ENCODE peak calls at places on chromosomes 13 and 19, in five cellular contexts. One of them, this sample, is unnamed.

GRCh38 chr13:111129465-111130110 is 14.5 kb downstream of the ARHGEF7 start:
- DNase-seq in HepG2: no peak
- DNase-seq in ascending aorta: no peak
- DNase-seq in Peyer's patch: no peak
- DNase-seq in GM06990: peak
- DNase-seq in this sample: peak

GRCh38 chr13:108961542-108962125 is 332.2 kb downstream of the MYO16 start:
- DNase-seq in ascending aorta: no peak
- DNase-seq in Peyer's patch: no peak
- DNase-seq in GM06990: peak
- DNase-seq in HepG2: peak
- DNase-seq in this sample: peak

GRCh38 chr19:51292971-51293370 is 18.5 kb upstream of the IGLON5 start:
- DNase-seq in ascending aorta: no peak
- DNase-seq in Peyer's patch: no peak
- DNase-seq in HepG2: no peak
- DNase-seq in GM06990: no peak
- DNase-seq in this sample: no peak

GRCh38 chr19:15810335-15810734 is 5.1 kb downstream of the OR10H1 start:
- DNase-seq in Peyer's patch: no peak
- DNase-seq in HepG2: peak
- DNase-seq in GM06990: no peak
- DNase-seq in ascending aorta: no peak
- DNase-seq in this sample: peak

GRCh38 chr19:49890349-49891311 is 6.1 kb downstream of the IL4I1 start:
- DNase-seq in ascending aorta: no peak
- DNase-seq in HepG2: no peak
- DNase-seq in Peyer's patch: peak
- DNase-seq in GM06990: peak
- DNase-seq in this sample: peak

GRCh38 chr19:33472696-33473624 is 48.6 kb downstream of the PEPD start:
- DNase-seq in HepG2: no peak
- DNase-seq in Peyer's patch: no peak
- DNase-seq in ascending aorta: no peak
- DNase-seq in GM06990: no peak
- DNase-seq in this sample: no peak

GRCh38 chr13:30766957-30767603 is 31.7 kb downstream of the ALOX5AP start:
- DNase-seq in GM06990: peak
- DNase-seq in Peyer's patch: no peak
- DNase-seq in HepG2: no peak
- DNase-seq in ascending aorta: no peak
- DNase-seq in this sample: peak

GRCh38 chr13:108629353-108629752 is at the start of gene MYO16:
- DNase-seq in GM06990: no peak
- DNase-seq in Peyer's patch: no peak
- DNase-seq in HepG2: no peak
- DNase-seq in ascending aorta: no peak
- DNase-seq in this sample: no peak

GRCh38 chr19:14561832-14562351 is 10.0 kb downstream of the NDUFB7 start:
- DNase-seq in ascending aorta: peak
- DNase-seq in Peyer's patch: no peak
- DNase-seq in GM06990: peak
- DNase-seq in HepG2: no peak
- DNase-seq in this sample: peak

GRCh38 chr19:35291916-35292315 is at the start of gene MAG:
- DNase-seq in Peyer's patch: no peak
- DNase-seq in HepG2: no peak
- DNase-seq in GM06990: no peak
- DNase-seq in ascending aorta: no peak
- DNase-seq in this sample: no peak

GRCh38 chr13:30659980-30660379 is 42.3 kb downstream of the USPL1 start:
- DNase-seq in HepG2: no peak
- DNase-seq in Peyer's patch: no peak
- DNase-seq in GM06990: no peak
- DNase-seq in ascending aorta: no peak
- DNase-seq in this sample: no peak

GRCh38 chr19:49801966-49802661 is 11.0 kb downstream of the FUZ start:
- DNase-seq in ascending aorta: peak
- DNase-seq in Peyer's patch: peak
- DNase-seq in HepG2: no peak
- DNase-seq in GM06990: no peak
- DNase-seq in this sample: no peak

GRCh38 chr19:5696196-5697021 is 6.3 kb downstream of the RPL36 start:
- DNase-seq in HepG2: no peak
- DNase-seq in GM06990: no peak
- DNase-seq in Peyer's patch: no peak
- DNase-seq in ascending aorta: no peak
- DNase-seq in this sample: peak

GRCh38 chr13:25874907-25875306 is 176.9 kb downstream of the SHISA2 start:
- DNase-seq in Peyer's patch: no peak
- DNase-seq in GM06990: no peak
- DNase-seq in ascending aorta: no peak
- DNase-seq in HepG2: no peak
- DNase-seq in this sample: no peak

GRCh38 chr13:42258747-42259146 is 13.2 kb upstream of the AKAP11 start:
- DNase-seq in ascending aorta: no peak
- DNase-seq in Peyer's patch: no peak
- DNase-seq in HepG2: no peak
- DNase-seq in GM06990: no peak
- DNase-seq in this sample: no peak

GRCh38 chr19:47113446-47114348 is at the start of gene ZC3H4:
- DNase-seq in HepG2: peak
- DNase-seq in Peyer's patch: peak
- DNase-seq in ascending aorta: peak
- DNase-seq in GM06990: peak
- DNase-seq in this sample: peak

GRCh38 chr19:16457195-16457953 is 14.4 kb downstream of the EPS15L1 start:
- DNase-seq in ascending aorta: peak
- DNase-seq in HepG2: peak
- DNase-seq in Peyer's patch: no peak
- DNase-seq in GM06990: peak
- DNase-seq in this sample: peak

GRCh38 chr19:52673014-52673413 is 34.9 kb upstream of the ZNF83 start:
- DNase-seq in Peyer's patch: no peak
- DNase-seq in ascending aorta: no peak
- DNase-seq in GM06990: no peak
- DNase-seq in HepG2: no peak
- DNase-seq in this sample: no peak

GRCh38 chr19:56253737-56254136 is 18.8 kb upstream of the EDDM13 start:
- DNase-seq in ascending aorta: no peak
- DNase-seq in GM06990: peak
- DNase-seq in HepG2: peak
- DNase-seq in Peyer's patch: no peak
- DNase-seq in this sample: peak

GRCh38 chr13:29907670-29908069 is 57.3 kb upstream of the UBL3 start:
- DNase-seq in HepG2: no peak
- DNase-seq in GM06990: no peak
- DNase-seq in ascending aorta: no peak
- DNase-seq in Peyer's patch: no peak
- DNase-seq in this sample: peak

GRCh38 chr19:7861619-7862412 is 12.4 kb downstream of the PRR36 start:
- DNase-seq in GM06990: no peak
- DNase-seq in ascending aorta: no peak
- DNase-seq in Peyer's patch: peak
- DNase-seq in HepG2: no peak
- DNase-seq in this sample: no peak
- TF ChIP-seq CTCF in GM06990: peak
- TF ChIP-seq CTCF in ascending aorta: no peak
- TF ChIP-seq CTCF in Peyer's patch: no peak
- TF ChIP-seq CTCF in HepG2: peak
- TF ChIP-seq CTCF in this sample: peak

GRCh38 chr13:50670272-50670671 is 173.2 kb downstream of the DLEU7 start:
- DNase-seq in Peyer's patch: no peak
- DNase-seq in GM06990: no peak
- DNase-seq in HepG2: no peak
- DNase-seq in ascending aorta: no peak
- DNase-seq in this sample: no peak

GRCh38 chr13:50672025-50672424 is 171.5 kb downstream of the DLEU7 start:
- DNase-seq in ascending aorta: no peak
- DNase-seq in Peyer's patch: no peak
- DNase-seq in GM06990: no peak
- DNase-seq in HepG2: peak
- DNase-seq in this sample: no peak

GRCh38 chr13:50670847-50671542 is 172.5 kb downstream of the DLEU7 start:
- DNase-seq in Peyer's patch: no peak
- DNase-seq in HepG2: no peak
- DNase-seq in ascending aorta: no peak
- DNase-seq in GM06990: no peak
- DNase-seq in this sample: no peak

GRCh38 chr13:50668044-50668443 is 175.4 kb downstream of the DLEU7 start:
- DNase-seq in ascending aorta: no peak
- DNase-seq in GM06990: no peak
- DNase-seq in Peyer's patch: no peak
- DNase-seq in HepG2: no peak
- DNase-seq in this sample: no peak

DNA sequence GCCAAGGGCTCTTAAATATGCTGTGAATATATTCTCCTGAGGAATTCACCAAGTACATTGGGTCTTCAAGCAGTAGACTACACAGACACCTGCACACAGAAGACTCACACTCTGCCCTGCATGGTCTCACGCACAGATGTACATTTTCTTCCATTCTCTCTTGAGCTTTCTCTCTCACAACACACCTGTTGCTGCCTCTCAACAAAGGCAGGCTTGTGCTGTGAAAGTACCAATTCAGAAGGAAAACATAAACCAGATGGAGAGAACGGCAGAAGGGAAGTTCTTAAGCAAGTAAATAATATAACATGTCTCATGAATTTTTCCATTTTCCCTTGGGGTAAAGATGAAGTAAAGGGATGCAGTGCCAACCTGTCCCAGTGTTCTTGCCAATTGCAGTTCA is 174.6 kb downstream of the DLEU7 start:
- DNase-seq in ascending aorta: no peak
- DNase-seq in HepG2: no peak
- DNase-seq in Peyer's patch: no peak
- DNase-seq in GM06990: no peak
- DNase-seq in this sample: no peak
- H3K4me3 ChIP-seq in ascending aorta: no peak
- H3K4me3 ChIP-seq in HepG2: no peak
- H3K4me3 ChIP-seq in Peyer's patch: no peak
- H3K4me3 ChIP-seq in GM06990: no peak
- H3K4me3 ChIP-seq in this sample: no peak

GRCh38 chr13:60627071-60627686 is 230.2 kb downstream of the TDRD3 start:
- DNase-seq in HepG2: peak
- DNase-seq in Peyer's patch: no peak
- DNase-seq in ascending aorta: no peak
- DNase-seq in GM06990: no peak
- DNase-seq in this sample: peak
- TF ChIP-seq CTCF in HepG2: peak
- TF ChIP-seq CTCF in Peyer's patch: peak
- TF ChIP-seq CTCF in ascending aorta: peak
- TF ChIP-seq CTCF in GM06990: peak
- TF ChIP-seq CTCF in this sample: peak

GRCh38 chr13:49635599-49636433 is 7.5 kb downstream of the ARL11 start:
- DNase-seq in Peyer's patch: no peak
- DNase-seq in ascending aorta: no peak
- DNase-seq in HepG2: peak
- DNase-seq in GM06990: no peak
- DNase-seq in this sample: peak
- H3K4me3 ChIP-seq in Peyer's patch: no peak
- H3K4me3 ChIP-seq in ascending aorta: peak
- H3K4me3 ChIP-seq in HepG2: no peak
- H3K4me3 ChIP-seq in GM06990: no peak
- H3K4me3 ChIP-seq in this sample: no peak

GRCh38 chr19:18289471-18290066 is 8.1 kb upstream of the JUND start:
- DNase-seq in HepG2: no peak
- DNase-seq in Peyer's patch: no peak
- DNase-seq in ascending aorta: no peak
- DNase-seq in GM06990: no peak
- DNase-seq in this sample: no peak

GRCh38 chr19:18291590-18292459 is 10.4 kb upstream of the JUND start:
- DNase-seq in GM06990: peak
- DNase-seq in HepG2: peak
- DNase-seq in Peyer's patch: peak
- DNase-seq in ascending aorta: peak
- DNase-seq in this sample: peak

GRCh38 chr19:18290250-18291018 is 9.0 kb upstream of the JUND start:
- DNase-seq in HepG2: no peak
- DNase-seq in ascending aorta: peak
- DNase-seq in Peyer's patch: no peak
- DNase-seq in GM06990: peak
- DNase-seq in this sample: peak

GRCh38 chr19:18292460-18292809 is 11.0 kb upstream of the JUND start:
- DNase-seq in ascending aorta: no peak
- DNase-seq in HepG2: no peak
- DNase-seq in Peyer's patch: no peak
- DNase-seq in GM06990: no peak
- DNase-seq in this sample: no peak

GRCh38 chr19:18291019-18291524 is 9.7 kb upstream of the JUND start:
- DNase-seq in HepG2: no peak
- DNase-seq in Peyer's patch: no peak
- DNase-seq in GM06990: no peak
- DNase-seq in ascending aorta: no peak
- DNase-seq in this sample: peak
- TF ChIP-seq CTCF in HepG2: no peak
- TF ChIP-seq CTCF in Peyer's patch: no peak
- TF ChIP-seq CTCF in GM06990: no peak
- TF ChIP-seq CTCF in ascending aorta: no peak
- TF ChIP-seq CTCF in this sample: no peak